ENCODE peak calls at places on chromosomes 2 and 18, in ten cellular contexts. V, Y, S, W, C, L, P, E, F and O are unnamed samples.

GRCh38 chr2:213316001-213316735 is 31.9 kb downstream of the SPAG16 start:
- DNase-seq in V (no peak), Y (no peak), S (no peak), W (no peak), C (peak; percentile 39), L (no peak), P (no peak), E (no peak), F (no peak), O (no peak)

GRCh38 chr2:208872591-208872990 is 466.0 kb downstream of the PTH2R start:
- DNase-seq in V (no peak), Y (no peak), S (no peak), W (no peak), C (no peak), L (no peak), P (no peak), E (no peak), F (no peak), O (no peak)

GRCh38 chr2:150327546-150328495 is 159.6 kb downstream of the RND3 start:
- DNase-seq in V (no peak), Y (no peak), S (no peak), W (no peak), C (no peak), L (peak; percentile 22), P (no peak), E (no peak), F (no peak), O (no peak)

GRCh38 chr2:54499666-54500065 is 43.5 kb downstream of the SPTBN1 start:
- DNase-seq in V (no peak), Y (no peak), S (no peak), W (no peak), C (no peak), L (no peak), P (no peak), E (no peak), F (no peak), O (no peak)

GRCh38 chr18:23950644-23951043 is 63.9 kb upstream of the TTC39C start:
- DNase-seq in V (no peak), Y (no peak), S (no peak), W (no peak), C (no peak), L (no peak), P (no peak), E (no peak), F (no peak), O (no peak)

GRCh38 chr2:112021781-112022231 is 33.3 kb upstream of the TMEM87B start:
- DNase-seq in V (no peak), Y (no peak), S (no peak), W (no peak), C (no peak), L (no peak), P (no peak), E (no peak), F (no peak), O (no peak)

GRCh38 chr2:118723394-118723793 is 124.1 kb downstream of the EN1 start:
- DNase-seq in V (no peak), Y (no peak), S (no peak), W (no peak), C (no peak), L (no peak), P (no peak), E (no peak), F (no peak), O (no peak)

GRCh38 chr2:8644605-8645175 is 37.2 kb upstream of the ID2 start:
- DNase-seq in V (no peak), Y (no peak), S (peak; percentile 86), W (no peak), C (no peak), L (no peak), P (no peak), E (no peak), F (no peak), O (peak; percentile 60)

GRCh38 chr2:288002-288742 is at the start of gene ALKAL2:
- DNase-seq in V (no peak), Y (no peak), S (no peak), W (peak; percentile 8), C (no peak), L (peak; percentile 71), P (peak; percentile 39), E (no peak), F (no peak), O (no peak)

GRCh38 chr2:190707726-190708125 is 58.8 kb downstream of the NAB1 start:
- DNase-seq in V (no peak), Y (no peak), S (no peak), W (no peak), C (no peak), L (no peak), P (no peak), E (no peak), F (no peak), O (no peak)

GRCh38 chr2:16763056-16763455 is 97.4 kb upstream of the CYRIA start:
- DNase-seq in V (no peak), Y (no peak), S (no peak), W (no peak), C (no peak), L (no peak), P (no peak), E (no peak), F (no peak), O (no peak)

GRCh38 chr2:231394201-231395141 is 1.0 kb upstream of the B3GNT7 start:
- DNase-seq in V (no peak), Y (no peak), S (no peak), W (no peak), C (no peak), L (peak; percentile 57), P (no peak), E (peak; percentile 87), F (peak; percentile 59), O (no peak)
- TF ChIP-seq POLR2AphosphoS5 in V (no peak), Y (no peak), S (peak; percentile 49), W (no peak), C (no peak), L (no peak), P (no peak), E (peak; percentile 85), F (no peak), O (no peak)

GRCh38 chr18:62760403-62760734 is 45.0 kb downstream of the PHLPP1 start:
- DNase-seq in V (no peak), Y (no peak), S (no peak), W (no peak), C (no peak), L (no peak), P (no peak), E (no peak), F (no peak), O (no peak)
- H3K4me1 ChIP-seq in V (no peaks in the 10 kb centered on the region), Y (no peaks in the 10 kb centered on the region), S (no peaks in the 10 kb centered on the region), W (no peaks in the 10 kb centered on the region), C (peaks cover 3% of the 10 kb centered on the region), L (peaks cover 20% of the 10 kb centered on the region), P (no peaks in the 10 kb centered on the region), E (peaks cover 4% of the 10 kb centered on the region), F (peaks cover 45% of the 10 kb centered on the region), O (no peaks in the 10 kb centered on the region)

DNA sequence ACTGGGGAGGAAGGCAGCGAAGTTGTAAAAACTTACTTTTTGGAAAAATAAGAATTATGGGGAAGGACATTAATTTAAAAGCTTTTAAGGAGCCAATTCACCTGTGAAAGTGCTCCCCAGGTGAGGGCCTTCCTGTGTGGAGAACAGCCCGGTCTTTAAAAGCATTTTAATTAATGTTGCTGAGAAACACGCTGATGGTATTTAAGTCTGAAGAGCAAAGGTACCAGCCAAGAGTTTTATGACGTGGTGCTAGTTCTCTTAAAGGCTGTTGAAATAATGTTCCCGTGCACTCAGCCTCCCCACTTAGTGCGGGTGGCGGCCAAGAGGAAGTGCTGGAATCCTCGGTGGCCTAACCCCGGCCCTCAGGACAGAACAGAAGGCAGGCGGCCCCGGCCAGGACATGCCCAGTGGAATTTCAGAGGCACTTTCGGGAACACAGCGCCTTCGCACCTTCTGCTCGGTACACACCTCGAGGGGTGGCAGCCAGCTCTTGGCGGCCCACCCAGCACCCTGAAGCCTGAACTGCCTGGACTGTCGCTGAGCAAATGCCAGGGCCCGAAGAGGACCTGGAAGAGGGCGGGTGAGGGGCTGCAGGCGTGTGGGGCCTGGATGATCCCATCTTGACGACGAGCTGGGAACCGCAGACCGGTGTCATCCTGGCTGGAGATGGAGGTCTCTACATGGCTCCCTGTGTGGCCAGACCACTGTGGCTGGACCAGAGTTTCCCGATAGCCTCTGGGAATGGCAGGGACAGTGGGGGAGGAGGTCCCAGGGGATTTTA is 142.9 kb downstream of the ASB1 start:
- DNase-seq in V (no peak), Y (no peak), S (peak; percentile 65), W (no peak), C (no peak), L (no peak), P (no peak), E (no peak), F (no peak), O (no peak)
- TF ChIP-seq POLR2AphosphoS5 in V (no peak), Y (no peak), S (no peak), W (no peak), C (no peak), L (no peak), P (no peak), E (no peak), F (no peak), O (no peak)

GRCh38 chr2:23420091-23420839 is 35.3 kb downstream of the KLHL29 start:
- DNase-seq in V (no peak), Y (no peak), S (peak; percentile 62), W (no peak), C (no peak), L (peak; percentile 38), P (peak; percentile 9), E (no peak), F (no peak), O (no peak)

GRCh38 chr2:23418490-23418911 is 33.5 kb downstream of the KLHL29 start:
- DNase-seq in V (no peak), Y (no peak), S (peak; percentile 23), W (no peak), C (no peak), L (no peak), P (no peak), E (no peak), F (no peak), O (no peak)

GRCh38 chr2:23419171-23420090 is 34.5 kb downstream of the KLHL29 start:
- DNase-seq in V (no peak), Y (no peak), S (peak; percentile 53), W (no peak), C (no peak), L (no peak), P (peak; percentile 24), E (no peak), F (no peak), O (no peak)

GRCh38 chr2:23417310-23417709 is 32.3 kb downstream of the KLHL29 start:
- DNase-seq in V (no peak), Y (no peak), S (peak; percentile 17), W (no peak), C (no peak), L (no peak), P (peak; percentile 21), E (no peak), F (no peak), O (no peak)

GRCh38 chr2:23418056-23418455 is 33.1 kb downstream of the KLHL29 start:
- DNase-seq in V (no peak), Y (no peak), S (peak; percentile 31), W (no peak), C (no peak), L (no peak), P (peak; percentile 7), E (no peak), F (no peak), O (no peak)
- H3K4me1 ChIP-seq in V (no peaks in the 10 kb centered on the region), Y (peaks cover 73% of the 10 kb centered on the region), S (no peaks in the 10 kb centered on the region), W (peaks cover 19% of the 10 kb centered on the region), C (peaks cover 11% of the 10 kb centered on the region), L (peaks cover 21% of the 10 kb centered on the region), P (peaks cover 5% of the 10 kb centered on the region), E (no peaks in the 10 kb centered on the region), F (no peaks in the 10 kb centered on the region), O (peaks cover 83% of the 10 kb centered on the region)